ENCODE peak calls at places on chromosomes 1 and 21, in six cellular contexts. G is MM.1S, T is neural progenitor cell, W is HCT116, F is PC-3, R is SK-N-SH. X is an unnamed sample.

GRCh38 chr21:33362044-33362555 is 37.3 kb downstream of the IFNAR1 start:
- DNase-seq in G (peak; percentile 63), T (peak; percentile 62), W (no peak), F (peak; percentile 36), R (no peak), X (no peak)

GRCh38 chr1:248730507-248731335 is 24.8 kb downstream of the LYPD8 start:
- DNase-seq in G (no peak), T (no peak), W (no peak), F (no peak), R (peak; percentile 63), X (peak; percentile 17)

GRCh38 chr1:19274636-19275035 is 13.9 kb downstream of the AKR7A3 start:
- DNase-seq in G (no peak), T (no peak), W (no peak), F (no peak), R (no peak), X (no peak)

GRCh38 chr1:93997756-93998155 is 88.5 kb upstream of the GCLM start:
- DNase-seq in G (no peak), T (no peak), W (no peak), F (no peak), R (no peak), X (no peak)

GRCh38 chr1:9294910-9295636 is 2.4 kb downstream of the SPSB1 start:
- DNase-seq in G (peak; percentile 78), T (no peak), W (no peak), F (peak; percentile 31), R (no peak), X (peak; percentile 75)

GRCh38 chr1:183414365-183414764 is 3.8 kb downstream of the NMNAT2 start:
- DNase-seq in G (no peak), T (no peak), W (no peak), F (peak; percentile 67), R (no peak), X (peak; percentile 11)

GRCh38 chr1:209250970-209251636 is 332.4 kb upstream of the CAMK1G start:
- DNase-seq in G (no peak), T (no peak), W (no peak), F (no peak), R (no peak), X (peak; percentile 12)

GRCh38 chr21:46517361-46517760 is 58.7 kb downstream of the DIP2A start:
- DNase-seq in G (no peak), T (no peak), W (no peak), F (no peak), R (no peak), X (no peak)

GRCh38 chr21:31932470-31932764 is 59.6 kb downstream of the HUNK start:
- DNase-seq in G (no peak), T (no peak), W (no peak), F (no peak), R (no peak), X (no peak)

GRCh38 chr1:31238986-31239613 is 587 bp downstream of the NKAIN1 start:
- DNase-seq in G (no peak), T (peak; percentile 80), W (no peak), F (no peak), R (peak; percentile 87), X (peak; percentile 44)

GRCh38 chr1:37795340-37796110 is 1.9 kb downstream of the MANEAL start:
- DNase-seq in G (no peak), T (peak; percentile 88), W (no peak), F (no peak), R (peak; percentile 67), X (peak; percentile 62)

GRCh38 chr21:36456714-36457399 is 23.1 kb downstream of the CLDN14 start:
- DNase-seq in G (no peak), T (no peak), W (no peak), F (no peak), R (no peak), X (no peak)

GRCh38 chr1:103123321-103123720 is 15.0 kb upstream of the COL11A1 start:
- DNase-seq in G (no peak), T (no peak), W (no peak), F (no peak), R (no peak), X (no peak)

GRCh38 chr1:115829023-115829674 is 11.8 kb downstream of the NHLH2 start:
- DNase-seq in G (no peak), T (no peak), W (peak; percentile 24), F (peak; percentile 83), R (no peak), X (peak; percentile 97)

GRCh38 chr1:173420330-173420806 is 56.8 kb upstream of the PRDX6 start:
- DNase-seq in G (peak; percentile 81), T (peak; percentile 79), W (peak; percentile 76), F (peak; percentile 100), R (peak; percentile 55), X (peak; percentile 82)

GRCh38 chr1:8987881-8988617 is 38.2 kb downstream of the SLC2A7 start:
- DNase-seq in G (peak; percentile 26), T (peak; percentile 69), W (no peak), F (peak; percentile 64), R (peak; percentile 78), X (peak; percentile 65)

GRCh38 chr1:224503161-224504118 is 68.8 kb upstream of the WDR26 start:
- DNase-seq in G (peak; percentile 90), T (peak; percentile 86), W (no peak), F (peak; percentile 95), R (peak; percentile 89), X (peak; percentile 90)

GRCh38 chr21:41961753-41962152 is 7.9 kb upstream of the C2CD2 start:
- DNase-seq in G (no peak), T (no peak), W (no peak), F (no peak), R (no peak), X (no peak)

GRCh38 chr1:116268211-116268610 is 104.8 kb upstream of the ATP1A1 start:
- DNase-seq in G (peak; percentile 57), T (no peak), W (no peak), F (peak; percentile 83), R (no peak), X (peak; percentile 27)

GRCh38 chr1:94319319-94320180 is 82.2 kb upstream of the ARHGAP29 start:
- DNase-seq in G (no peak), T (peak; percentile 46), W (no peak), F (peak; percentile 43), R (no peak), X (no peak)

GRCh38 chr1:161069731-161070270 is at the start of gene ARHGAP30:
- DNase-seq in G (peak; percentile 99), T (no peak), W (no peak), F (no peak), R (no peak), X (no peak)

GRCh38 chr1:154906621-154907081 is 29.9 kb downstream of the PMVK start:
- DNase-seq in G (no peak), T (no peak), W (peak; percentile 22), F (peak; percentile 58), R (no peak), X (no peak)

GRCh38 chr21:34270406-34270805 is 93.4 kb upstream of the KCNE2 start:
- DNase-seq in G (no peak), T (no peak), W (no peak), F (no peak), R (no peak), X (no peak)

GRCh38 chr1:224432141-224432540 is 2.5 kb downstream of the WDR26 start:
- DNase-seq in G (no peak), T (no peak), W (no peak), F (no peak), R (no peak), X (peak; percentile 62)

GRCh38 chr1:47997289-47998200 is at the start of gene TRABD2B:
- DNase-seq in G (peak; percentile 59), T (peak; percentile 91), W (peak; percentile 26), F (peak; percentile 84), R (peak; percentile 96), X (peak; percentile 72)

GRCh38 chr1:214281030-214281901 is at the start of gene SMYD2:
- DNase-seq in G (peak; percentile 78), T (peak; percentile 78), W (peak; percentile 36), F (peak; percentile 77), R (peak; percentile 93), X (peak; percentile 87)

GRCh38 chr1:7333576-7333975 is 437.5 kb upstream of the VAMP3 start:
- DNase-seq in G (no peak), T (no peak), W (no peak), F (no peak), R (no peak), X (no peak)

DNA sequence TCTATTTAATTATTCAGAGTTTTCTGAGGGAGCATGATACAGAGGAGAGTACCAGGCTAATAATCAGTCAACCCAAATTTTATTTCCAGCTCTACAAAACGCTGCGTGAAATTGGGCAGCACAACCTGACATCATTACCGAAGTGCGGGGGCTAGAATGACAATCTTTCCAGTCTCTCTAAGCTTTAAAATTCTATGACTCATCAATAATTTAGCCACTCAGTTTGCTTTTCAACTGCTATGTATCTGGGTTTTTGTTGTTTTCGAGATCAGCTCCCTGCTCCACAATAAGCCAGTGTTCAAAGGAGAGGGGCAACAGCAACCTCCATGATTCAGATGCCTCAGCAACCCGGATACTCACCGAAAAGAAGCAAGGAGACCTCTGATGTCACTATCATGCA is 13.9 kb downstream of the SORT1 start:
- DNase-seq in G (no peak), T (no peak), W (no peak), F (no peak), R (no peak), X (peak; percentile 62)
- H3K4me1 ChIP-seq in G (no peaks in the 10 kb centered on the region), T (peaks cover 16% of the 10 kb centered on the region), W (no peaks in the 10 kb centered on the region), F (peaks cover 24% of the 10 kb centered on the region), R (peaks cover 10% of the 10 kb centered on the region), X (peaks cover 24% of the 10 kb centered on the region)

DNA sequence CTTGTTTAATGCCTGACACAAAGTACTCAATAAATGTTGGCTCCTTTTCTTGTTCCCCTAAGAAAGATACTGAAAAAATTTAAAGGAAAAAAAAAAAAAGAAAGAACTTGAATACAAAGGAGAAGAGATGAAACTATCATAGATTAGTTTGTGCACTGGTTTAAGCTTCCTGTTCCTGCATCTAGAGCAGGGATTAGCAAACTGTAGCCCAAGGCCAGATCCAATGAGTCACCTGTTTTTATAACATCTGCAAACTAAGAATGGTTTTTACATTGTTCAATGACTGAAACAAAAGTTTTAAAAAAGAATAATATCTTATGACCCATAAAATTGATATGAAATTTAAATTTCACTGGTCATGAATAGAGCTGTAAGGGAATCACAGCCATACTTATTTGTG is 50.4 kb downstream of the WDR64 start:
- DNase-seq in G (no peak), T (no peak), W (no peak), F (peak; percentile 99), R (no peak), X (peak; percentile 83)
- TF ChIP-seq EZH2phosphoT487 in G (no peak), T (no peak), W (no peak), F (no peak), R (no peak), X (no peak)

GRCh38 chr1:111737216-111738132 is 1.7 kb downstream of the INKA2 start:
- DNase-seq in G (no peak), T (peak; percentile 25), W (no peak), F (no peak), R (no peak), X (no peak)

GRCh38 chr1:111738133-111738435 is 1.1 kb downstream of the INKA2 start:
- DNase-seq in G (no peak), T (no peak), W (no peak), F (no peak), R (no peak), X (no peak)

GRCh38 chr1:111735321-111735720 is 3.9 kb downstream of the INKA2 start:
- DNase-seq in G (no peak), T (no peak), W (no peak), F (no peak), R (no peak), X (no peak)

GRCh38 chr1:111735858-111736544 is 3.2 kb downstream of the INKA2 start:
- DNase-seq in G (no peak), T (peak; percentile 76), W (no peak), F (no peak), R (no peak), X (no peak)

GRCh38 chr1:111736548-111737215 is 2.5 kb downstream of the INKA2 start:
- DNase-seq in G (no peak), T (peak; percentile 31), W (no peak), F (no peak), R (no peak), X (no peak)
- H3K9ac ChIP-seq in G (no peak overlapping the region), T (no peak overlapping the region), W (no peak overlapping the region), F (no peak overlapping the region), R (no peak overlapping the region), X (no peak overlapping the region)

GRCh38 chr1:26281971-26282693 is 2.2 kb downstream of the SH3BGRL3 start:
- DNase-seq in G (no peak), T (peak; percentile 97), W (no peak), F (no peak), R (no peak), X (peak; percentile 54)
- H3K4me1 ChIP-seq in G (peaks cover 13% of the 10 kb centered on the region), T (peaks cover 24% of the 10 kb centered on the region), W (peaks cover 39% of the 10 kb centered on the region), F (peaks cover 66% of the 10 kb centered on the region), R (peaks cover 26% of the 10 kb centered on the region), X (peaks cover 62% of the 10 kb centered on the region)

X was measured in GM23248.